ENCODE peak calls at places on chromosomes 2 and 18, in seven cellular contexts. One of them, this sample, is unnamed.

GRCh38 chr2:237700583-237701032 is 73.2 kb downstream of the LRRFIP1 start:
- DNase-seq in mucosa of descending colon: no peak
- DNase-seq in psoas muscle: peak; percentile 66
- DNase-seq in CD4-positive, alpha-beta memory T cell: peak; percentile 63
- DNase-seq in tibial artery: peak; percentile 76
- DNase-seq in IMR-90: peak; percentile 91
- DNase-seq in CD8-positive, alpha-beta memory T cell: peak; percentile 62
- DNase-seq in this sample: no peak

GRCh38 chr2:13193900-13194299 is 477.2 kb downstream of the TRIB2 start:
- DNase-seq in mucosa of descending colon: no peak
- DNase-seq in psoas muscle: no peak
- DNase-seq in CD4-positive, alpha-beta memory T cell: no peak
- DNase-seq in tibial artery: no peak
- DNase-seq in IMR-90: peak; percentile 16
- DNase-seq in CD8-positive, alpha-beta memory T cell: no peak
- DNase-seq in this sample: no peak

GRCh38 chr18:21489919-21490495 is 110.5 kb downstream of the ESCO1 start:
- DNase-seq in mucosa of descending colon: no peak
- DNase-seq in psoas muscle: no peak
- DNase-seq in CD4-positive, alpha-beta memory T cell: no peak
- DNase-seq in tibial artery: no peak
- DNase-seq in IMR-90: no peak
- DNase-seq in CD8-positive, alpha-beta memory T cell: no peak
- DNase-seq in this sample: no peak

GRCh38 chr18:38996056-38996455 is 1430.5 kb upstream of the CELF4 start:
- DNase-seq in mucosa of descending colon: no peak
- DNase-seq in psoas muscle: no peak
- DNase-seq in CD4-positive, alpha-beta memory T cell: no peak
- DNase-seq in tibial artery: no peak
- DNase-seq in IMR-90: no peak
- DNase-seq in CD8-positive, alpha-beta memory T cell: no peak
- DNase-seq in this sample: no peak

GRCh38 chr2:168145598-168145997 is 101.8 kb downstream of the STK39 start:
- DNase-seq in mucosa of descending colon: no peak
- DNase-seq in psoas muscle: no peak
- DNase-seq in CD4-positive, alpha-beta memory T cell: no peak
- DNase-seq in tibial artery: no peak
- DNase-seq in IMR-90: no peak
- DNase-seq in CD8-positive, alpha-beta memory T cell: no peak
- DNase-seq in this sample: no peak

GRCh38 chr2:131413148-131413747 is 49.3 kb upstream of the RAB6D start:
- DNase-seq in mucosa of descending colon: no peak
- DNase-seq in psoas muscle: no peak
- DNase-seq in CD4-positive, alpha-beta memory T cell: peak; percentile 35
- DNase-seq in tibial artery: no peak
- DNase-seq in IMR-90: peak; percentile 63
- DNase-seq in CD8-positive, alpha-beta memory T cell: no peak
- DNase-seq in this sample: no peak

GRCh38 chr18:69622192-69622591 is 221.5 kb downstream of the DOK6 start:
- DNase-seq in mucosa of descending colon: no peak
- DNase-seq in psoas muscle: no peak
- DNase-seq in CD4-positive, alpha-beta memory T cell: no peak
- DNase-seq in tibial artery: no peak
- DNase-seq in IMR-90: no peak
- DNase-seq in CD8-positive, alpha-beta memory T cell: no peak
- DNase-seq in this sample: no peak

GRCh38 chr2:217990389-217990788 is 12.4 kb downstream of the TNS1 start:
- DNase-seq in mucosa of descending colon: peak; percentile 0
- DNase-seq in psoas muscle: no peak
- DNase-seq in CD4-positive, alpha-beta memory T cell: no peak
- DNase-seq in tibial artery: no peak
- DNase-seq in IMR-90: no peak
- DNase-seq in CD8-positive, alpha-beta memory T cell: no peak
- DNase-seq in this sample: no peak

GRCh38 chr2:132448771-132449170 is 32.2 kb downstream of the GPR39 start:
- DNase-seq in mucosa of descending colon: no peak
- DNase-seq in psoas muscle: no peak
- DNase-seq in CD4-positive, alpha-beta memory T cell: no peak
- DNase-seq in tibial artery: peak; percentile 25
- DNase-seq in IMR-90: peak; percentile 55
- DNase-seq in CD8-positive, alpha-beta memory T cell: no peak
- DNase-seq in this sample: no peak

GRCh38 chr2:176490061-176490861 is 221.0 kb downstream of the MTX2 start:
- DNase-seq in mucosa of descending colon: no peak
- DNase-seq in psoas muscle: peak; percentile 52
- DNase-seq in CD4-positive, alpha-beta memory T cell: no peak
- DNase-seq in tibial artery: no peak
- DNase-seq in IMR-90: no peak
- DNase-seq in CD8-positive, alpha-beta memory T cell: no peak
- DNase-seq in this sample: no peak

GRCh38 chr2:76197842-76198448 is 487.2 kb upstream of the GCFC2 start:
- DNase-seq in mucosa of descending colon: no peak
- DNase-seq in psoas muscle: no peak
- DNase-seq in CD4-positive, alpha-beta memory T cell: no peak
- DNase-seq in tibial artery: peak; percentile 37
- DNase-seq in IMR-90: peak; percentile 65
- DNase-seq in CD8-positive, alpha-beta memory T cell: no peak
- DNase-seq in this sample: peak; percentile 61

GRCh38 chr18:77099501-77100370 is 32.8 kb downstream of the MBP start:
- DNase-seq in mucosa of descending colon: no peak
- DNase-seq in psoas muscle: no peak
- DNase-seq in CD4-positive, alpha-beta memory T cell: no peak
- DNase-seq in tibial artery: no peak
- DNase-seq in IMR-90: no peak
- DNase-seq in CD8-positive, alpha-beta memory T cell: peak; percentile 42
- DNase-seq in this sample: no peak
- H3K4me1 ChIP-seq in mucosa of descending colon: peaks cover 13% of the 10 kb centered on the region
- H3K4me1 ChIP-seq in psoas muscle: peaks cover 57% of the 10 kb centered on the region
- H3K4me1 ChIP-seq in CD4-positive, alpha-beta memory T cell: peaks cover 100% of the 10 kb centered on the region
- H3K4me1 ChIP-seq in tibial artery: no peaks in the 10 kb centered on the region
- H3K4me1 ChIP-seq in IMR-90: peaks cover 40% of the 10 kb centered on the region
- H3K4me1 ChIP-seq in CD8-positive, alpha-beta memory T cell: peaks cover 96% of the 10 kb centered on the region
- H3K4me1 ChIP-seq in this sample: peaks cover 49% of the 10 kb centered on the region

GRCh38 chr2:235820571-235820970 is 326.7 kb downstream of the AGAP1 start:
- DNase-seq in mucosa of descending colon: no peak
- DNase-seq in psoas muscle: no peak
- DNase-seq in CD4-positive, alpha-beta memory T cell: no peak
- DNase-seq in tibial artery: no peak
- DNase-seq in IMR-90: peak; percentile 68
- DNase-seq in CD8-positive, alpha-beta memory T cell: no peak
- DNase-seq in this sample: no peak

GRCh38 chr2:235826791-235827190 is 332.9 kb downstream of the AGAP1 start:
- DNase-seq in mucosa of descending colon: no peak
- DNase-seq in psoas muscle: no peak
- DNase-seq in CD4-positive, alpha-beta memory T cell: no peak
- DNase-seq in tibial artery: no peak
- DNase-seq in IMR-90: no peak
- DNase-seq in CD8-positive, alpha-beta memory T cell: no peak
- DNase-seq in this sample: no peak

GRCh38 chr2:235827585-235827992 is 333.7 kb downstream of the AGAP1 start:
- DNase-seq in mucosa of descending colon: no peak
- DNase-seq in psoas muscle: no peak
- DNase-seq in CD4-positive, alpha-beta memory T cell: no peak
- DNase-seq in tibial artery: no peak
- DNase-seq in IMR-90: no peak
- DNase-seq in CD8-positive, alpha-beta memory T cell: no peak
- DNase-seq in this sample: no peak

GRCh38 chr2:235829726-235830125 is 335.9 kb downstream of the AGAP1 start:
- DNase-seq in mucosa of descending colon: no peak
- DNase-seq in psoas muscle: no peak
- DNase-seq in CD4-positive, alpha-beta memory T cell: no peak
- DNase-seq in tibial artery: no peak
- DNase-seq in IMR-90: no peak
- DNase-seq in CD8-positive, alpha-beta memory T cell: no peak
- DNase-seq in this sample: no peak

DNA sequence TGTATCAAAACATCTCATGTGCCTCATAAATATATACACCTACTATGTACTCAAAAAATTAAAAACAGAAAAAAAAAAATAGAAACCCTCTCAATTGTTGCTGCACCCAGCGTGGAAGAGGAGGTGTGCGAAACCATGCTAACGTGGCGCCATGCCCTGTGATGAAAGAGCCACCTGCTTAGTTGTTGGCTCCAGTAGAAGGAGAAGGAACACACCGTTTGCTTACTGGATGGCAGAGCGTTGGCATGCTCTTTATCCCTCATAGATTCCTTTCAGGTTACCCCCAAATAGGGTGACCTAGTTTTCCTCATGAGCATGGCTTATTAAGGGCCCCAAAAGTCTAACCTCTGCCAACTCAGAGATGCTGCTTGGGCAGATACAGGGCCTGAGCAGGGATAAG is 332.1 kb downstream of the AGAP1 start:
- DNase-seq in mucosa of descending colon: no peak
- DNase-seq in psoas muscle: no peak
- DNase-seq in CD4-positive, alpha-beta memory T cell: no peak
- DNase-seq in tibial artery: no peak
- DNase-seq in IMR-90: no peak
- DNase-seq in CD8-positive, alpha-beta memory T cell: no peak
- DNase-seq in this sample: no peak
- H3K4me3 ChIP-seq in mucosa of descending colon: no peak overlapping the region
- H3K4me3 ChIP-seq in psoas muscle: no peak overlapping the region
- H3K4me3 ChIP-seq in CD4-positive, alpha-beta memory T cell: no peak overlapping the region
- H3K4me3 ChIP-seq in tibial artery: no peak overlapping the region
- H3K4me3 ChIP-seq in IMR-90: no peak overlapping the region
- H3K4me3 ChIP-seq in CD8-positive, alpha-beta memory T cell: no peak overlapping the region
- H3K4me3 ChIP-seq in this sample: no peak overlapping the region

GRCh38 chr2:74178211-74179062 is at the start of gene MOB1A:
- DNase-seq in mucosa of descending colon: peak; percentile 99
- DNase-seq in psoas muscle: peak; percentile 97
- DNase-seq in CD4-positive, alpha-beta memory T cell: peak; percentile 99
- DNase-seq in tibial artery: peak; percentile 97
- DNase-seq in IMR-90: peak; percentile 98
- DNase-seq in CD8-positive, alpha-beta memory T cell: peak; percentile 97
- DNase-seq in this sample: peak; percentile 99
- H3K4me1 ChIP-seq in mucosa of descending colon: no peaks in the 10 kb centered on the region
- H3K4me1 ChIP-seq in psoas muscle: peaks cover 23% of the 10 kb centered on the region
- H3K4me1 ChIP-seq in CD4-positive, alpha-beta memory T cell: peaks cover 47% of the 10 kb centered on the region
- H3K4me1 ChIP-seq in tibial artery: no peaks in the 10 kb centered on the region
- H3K4me1 ChIP-seq in IMR-90: peaks cover 2% of the 10 kb centered on the region
- H3K4me1 ChIP-seq in CD8-positive, alpha-beta memory T cell: peaks cover 37% of the 10 kb centered on the region
- H3K4me1 ChIP-seq in this sample: peaks cover 5% of the 10 kb centered on the region

GRCh38 chr2:173593109-173593508 is 238.4 kb downstream of the CDCA7 start:
- DNase-seq in mucosa of descending colon: no peak
- DNase-seq in psoas muscle: no peak
- DNase-seq in CD4-positive, alpha-beta memory T cell: no peak
- DNase-seq in tibial artery: no peak
- DNase-seq in IMR-90: no peak
- DNase-seq in CD8-positive, alpha-beta memory T cell: no peak
- DNase-seq in this sample: no peak

GRCh38 chr2:173589604-173590277 is 235.1 kb downstream of the CDCA7 start:
- DNase-seq in mucosa of descending colon: no peak
- DNase-seq in psoas muscle: peak; percentile 16
- DNase-seq in CD4-positive, alpha-beta memory T cell: no peak
- DNase-seq in tibial artery: no peak
- DNase-seq in IMR-90: peak; percentile 39
- DNase-seq in CD8-positive, alpha-beta memory T cell: no peak
- DNase-seq in this sample: no peak

GRCh38 chr2:173588931-173589369 is 234.3 kb downstream of the CDCA7 start:
- DNase-seq in mucosa of descending colon: no peak
- DNase-seq in psoas muscle: no peak
- DNase-seq in CD4-positive, alpha-beta memory T cell: no peak
- DNase-seq in tibial artery: no peak
- DNase-seq in IMR-90: peak; percentile 11
- DNase-seq in CD8-positive, alpha-beta memory T cell: no peak
- DNase-seq in this sample: no peak

GRCh38 chr2:173584676-173585453 is 230.2 kb downstream of the CDCA7 start:
- DNase-seq in mucosa of descending colon: no peak
- DNase-seq in psoas muscle: no peak
- DNase-seq in CD4-positive, alpha-beta memory T cell: no peak
- DNase-seq in tibial artery: no peak
- DNase-seq in IMR-90: no peak
- DNase-seq in CD8-positive, alpha-beta memory T cell: no peak
- DNase-seq in this sample: no peak

GRCh38 chr2:173590278-173590811 is 235.7 kb downstream of the CDCA7 start:
- DNase-seq in mucosa of descending colon: no peak
- DNase-seq in psoas muscle: peak; percentile 75
- DNase-seq in CD4-positive, alpha-beta memory T cell: no peak
- DNase-seq in tibial artery: peak; percentile 38
- DNase-seq in IMR-90: peak; percentile 98
- DNase-seq in CD8-positive, alpha-beta memory T cell: no peak
- DNase-seq in this sample: peak; percentile 94
- H3K4me3 ChIP-seq in mucosa of descending colon: no peak overlapping the region
- H3K4me3 ChIP-seq in psoas muscle: peak overlapping the region; percentile 60
- H3K4me3 ChIP-seq in CD4-positive, alpha-beta memory T cell: no peak overlapping the region
- H3K4me3 ChIP-seq in tibial artery: no peak overlapping the region
- H3K4me3 ChIP-seq in IMR-90: no peak overlapping the region
- H3K4me3 ChIP-seq in CD8-positive, alpha-beta memory T cell: no peak overlapping the region
- H3K4me3 ChIP-seq in this sample: no peak overlapping the region

GRCh38 chr2:134217316-134217715 is 36.6 kb upstream of the MGAT5 start:
- DNase-seq in mucosa of descending colon: no peak
- DNase-seq in psoas muscle: no peak
- DNase-seq in CD4-positive, alpha-beta memory T cell: peak; percentile 27
- DNase-seq in tibial artery: no peak
- DNase-seq in IMR-90: no peak
- DNase-seq in CD8-positive, alpha-beta memory T cell: no peak
- DNase-seq in this sample: no peak
- H3K4me1 ChIP-seq in mucosa of descending colon: peaks cover 13% of the 10 kb centered on the region
- H3K4me1 ChIP-seq in psoas muscle: no peaks in the 10 kb centered on the region
- H3K4me1 ChIP-seq in CD4-positive, alpha-beta memory T cell: peaks cover 60% of the 10 kb centered on the region
- H3K4me1 ChIP-seq in tibial artery: no peaks in the 10 kb centered on the region
- H3K4me1 ChIP-seq in IMR-90: peaks cover 16% of the 10 kb centered on the region
- H3K4me1 ChIP-seq in CD8-positive, alpha-beta memory T cell: peaks cover 43% of the 10 kb centered on the region
- H3K4me1 ChIP-seq in this sample: no peaks in the 10 kb centered on the region

GRCh38 chr2:229586746-229587705 is 127.3 kb downstream of the DNER start:
- DNase-seq in mucosa of descending colon: peak; percentile 80
- DNase-seq in psoas muscle: peak; percentile 76
- DNase-seq in CD4-positive, alpha-beta memory T cell: no peak
- DNase-seq in tibial artery: peak; percentile 75
- DNase-seq in IMR-90: peak; percentile 60
- DNase-seq in CD8-positive, alpha-beta memory T cell: no peak
- DNase-seq in this sample: peak; percentile 73
- H3K4me3 ChIP-seq in mucosa of descending colon: no peak overlapping the region
- H3K4me3 ChIP-seq in psoas muscle: peak overlapping the region; percentile 30
- H3K4me3 ChIP-seq in CD4-positive, alpha-beta memory T cell: no peak overlapping the region
- H3K4me3 ChIP-seq in tibial artery: peak overlapping the region; percentile 13
- H3K4me3 ChIP-seq in IMR-90: no peak overlapping the region
- H3K4me3 ChIP-seq in CD8-positive, alpha-beta memory T cell: no peak overlapping the region
- H3K4me3 ChIP-seq in this sample: no peak overlapping the region

GRCh38 chr2:236554629-236555282 is 14.9 kb upstream of the ACKR3 start:
- DNase-seq in mucosa of descending colon: no peak
- DNase-seq in psoas muscle: no peak
- DNase-seq in CD4-positive, alpha-beta memory T cell: no peak
- DNase-seq in tibial artery: no peak
- DNase-seq in IMR-90: no peak
- DNase-seq in CD8-positive, alpha-beta memory T cell: no peak
- DNase-seq in this sample: no peak
- H3K4me1 ChIP-seq in mucosa of descending colon: no peaks in the 10 kb centered on the region
- H3K4me1 ChIP-seq in psoas muscle: no peaks in the 10 kb centered on the region
- H3K4me1 ChIP-seq in CD4-positive, alpha-beta memory T cell: peaks cover 69% of the 10 kb centered on the region
- H3K4me1 ChIP-seq in tibial artery: no peaks in the 10 kb centered on the region
- H3K4me1 ChIP-seq in IMR-90: no peaks in the 10 kb centered on the region
- H3K4me1 ChIP-seq in CD8-positive, alpha-beta memory T cell: peaks cover 51% of the 10 kb centered on the region
- H3K4me1 ChIP-seq in this sample: no peaks in the 10 kb centered on the region

This sample was measured in SJSA1.